ENCODE peak calls at places on chromosome 2, in five cellular contexts. M, O, H, U and T are unnamed samples.

GRCh38 chr2:11071207-11071606 is 84.1 kb upstream of the SLC66A3 start:
- DNase-seq in U (no peak), H (no peak), O (no peak), M (no peak), T (no peak)

GRCh38 chr2:146604521-146604920 is 1240.3 kb upstream of the ACVR2A start:
- DNase-seq in U (no peak), O (no peak), M (no peak), H (no peak), T (no peak)

GRCh38 chr2:84443477-84443876 is 15.6 kb downstream of the SUCLG1 start:
- DNase-seq in M (no peak), O (no peak), H (no peak), U (no peak), T (no peak)

GRCh38 chr2:240887631-240888030 is 8.3 kb downstream of the MAB21L4 start:
- DNase-seq in H (peak; percentile 37), M (no peak), O (no peak), U (no peak), T (no peak)

GRCh38 chr2:25340340-25340886 is 1.3 kb downstream of the DNMT3A start:
- DNase-seq in O (no peak), U (peak; percentile 83), M (no peak), H (no peak), T (peak; percentile 46)

GRCh38 chr2:5777089-5777488 is 84.9 kb downstream of the SOX11 start:
- DNase-seq in H (no peak), M (no peak), U (no peak), O (peak; percentile 12), T (peak; percentile 39)

GRCh38 chr2:98464772-98465310 is 20.2 kb downstream of the INPP4A start:
- DNase-seq in O (no peak), M (no peak), U (no peak), H (peak; percentile 65), T (no peak)

GRCh38 chr2:112276954-112277353 is 1.6 kb downstream of the ZC3H6 start:
- DNase-seq in O (no peak), H (no peak), M (no peak), U (no peak), T (no peak)

GRCh38 chr2:101985101-101985792 is 6.5 kb upstream of the IL1R2 start:
- DNase-seq in U (no peak), O (no peak), H (no peak), M (no peak), T (no peak)

GRCh38 chr2:128535928-128536327 is 217.3 kb upstream of the HS6ST1 start:
- DNase-seq in U (no peak), M (no peak), O (no peak), H (no peak), T (no peak)

GRCh38 chr2:230441188-230441897 is 25.3 kb downstream of the SP100 start:
- DNase-seq in H (no peak), O (no peak), U (no peak), M (no peak), T (peak; percentile 21)

GRCh38 chr2:236932711-236933300 is 152.9 kb upstream of the COPS8 start:
- DNase-seq in M (no peak), H (no peak), O (no peak), U (no peak), T (no peak)

GRCh38 chr2:45085487-45085886 is 76.2 kb upstream of the SIX2 start:
- DNase-seq in M (no peak), O (no peak), H (no peak), U (no peak), T (no peak)

GRCh38 chr2:85730686-85731085 is 23.1 kb upstream of the ATOH8 start:
- DNase-seq in M (no peak), H (no peak), O (no peak), U (no peak), T (no peak)